ENCODE peak calls at places on chromosomes 3 and 15, in six cellular contexts. B is tibial nerve; O is right atrium auricular region; T is CD4-positive, alpha-beta T cell; Z is adrenal gland; N is prostate gland. W is an unnamed sample. For H3K9me3, the result is how much of the 10 kb centered on the place peaks cover.

GRCh38 chr15:86615816-86616215 is 536.1 kb downstream of the AGBL1 start:
- DNase-seq in B (no peak), O (no peak), T (no peak), Z (no peak), N (no peak), W (no peak)

GRCh38 chr3:150447631-150448465 is 39.8 kb downstream of the TSC22D2 start:
- DNase-seq in B (no peak), O (no peak), T (no peak), Z (no peak), N (no peak), W (no peak)

GRCh38 chr3:17730318-17730967 is 12.0 kb downstream of the TBC1D5 start:
- DNase-seq in B (no peak), O (no peak), T (no peak), Z (no peak), N (no peak), W (no peak)

GRCh38 chr15:58213587-58214360 is 75.6 kb downstream of the AQP9 start:
- DNase-seq in B (no peak), O (no peak), T (no peak), Z (no peak), N (no peak), W (no peak)

GRCh38 chr15:40878785-40879184 is 4.8 kb upstream of the RHOV start:
- DNase-seq in B (no peak), O (no peak), T (no peak), Z (no peak), N (no peak), W (no peak)

GRCh38 chr3:192940129-192940528 is 22.5 kb upstream of the MB21D2 start:
- DNase-seq in B (no peak), O (no peak), T (no peak), Z (no peak), N (no peak), W (no peak)

GRCh38 chr3:38224357-38224756 is 41.3 kb upstream of the SLC22A13 start:
- DNase-seq in B (no peak), O (no peak), T (no peak), Z (no peak), N (no peak), W (no peak)

GRCh38 chr15:55916666-55917409 is 76.6 kb downstream of the NEDD4 start:
- DNase-seq in B (no peak), O (no peak), T (no peak), Z (no peak), N (no peak), W (no peak)

GRCh38 chr15:31487811-31488436 is 161.3 kb downstream of the KLF13 start:
- DNase-seq in B (no peak), O (peak), T (no peak), Z (peak), N (no peak), W (no peak)

GRCh38 chr3:189830401-189830800 is 199.2 kb downstream of the TP63 start:
- DNase-seq in B (no peak), O (no peak), T (no peak), Z (no peak), N (no peak), W (no peak)

GRCh38 chr3:43159496-43160255 is 53.8 kb upstream of the POMGNT2 start:
- DNase-seq in B (no peak), O (no peak), T (no peak), Z (no peak), N (no peak), W (no peak)

GRCh38 chr3:117052356-117052755 is 342.8 kb downstream of the TUSC7 start:
- DNase-seq in B (no peak), O (no peak), T (no peak), Z (no peak), N (no peak), W (no peak)

GRCh38 chr3:79994397-79994796 is 226.6 kb upstream of the ROBO1 start:
- DNase-seq in B (no peak), O (no peak), T (no peak), Z (no peak), N (no peak), W (no peak)

DNA sequence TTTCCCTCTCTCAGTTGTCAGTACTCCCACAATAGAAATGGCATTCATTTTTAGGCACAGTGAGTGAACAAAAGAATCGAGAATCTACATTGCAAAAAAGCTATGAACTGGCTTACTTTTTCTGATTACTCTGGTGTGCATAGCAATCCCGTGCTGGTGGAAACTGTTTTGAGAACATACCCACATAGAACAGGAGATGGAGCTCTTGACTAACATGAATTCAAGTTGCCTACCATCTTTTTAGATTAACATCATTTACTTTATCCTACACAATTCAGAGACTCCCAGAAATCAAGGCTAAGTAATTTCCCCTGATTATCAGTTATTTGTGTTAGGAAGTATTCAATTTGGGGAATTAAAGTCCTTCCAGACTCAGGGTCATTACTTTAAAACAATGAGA is 326.6 kb downstream of the ARPP21 start:
- DNase-seq in B (no peak), O (no peak), T (no peak), Z (no peak), N (no peak), W (no peak)
- TF ChIP-seq CTCF in B (peak), O (peak), T (no peak), Z (peak), N (no peak), W (no peak)

DNA sequence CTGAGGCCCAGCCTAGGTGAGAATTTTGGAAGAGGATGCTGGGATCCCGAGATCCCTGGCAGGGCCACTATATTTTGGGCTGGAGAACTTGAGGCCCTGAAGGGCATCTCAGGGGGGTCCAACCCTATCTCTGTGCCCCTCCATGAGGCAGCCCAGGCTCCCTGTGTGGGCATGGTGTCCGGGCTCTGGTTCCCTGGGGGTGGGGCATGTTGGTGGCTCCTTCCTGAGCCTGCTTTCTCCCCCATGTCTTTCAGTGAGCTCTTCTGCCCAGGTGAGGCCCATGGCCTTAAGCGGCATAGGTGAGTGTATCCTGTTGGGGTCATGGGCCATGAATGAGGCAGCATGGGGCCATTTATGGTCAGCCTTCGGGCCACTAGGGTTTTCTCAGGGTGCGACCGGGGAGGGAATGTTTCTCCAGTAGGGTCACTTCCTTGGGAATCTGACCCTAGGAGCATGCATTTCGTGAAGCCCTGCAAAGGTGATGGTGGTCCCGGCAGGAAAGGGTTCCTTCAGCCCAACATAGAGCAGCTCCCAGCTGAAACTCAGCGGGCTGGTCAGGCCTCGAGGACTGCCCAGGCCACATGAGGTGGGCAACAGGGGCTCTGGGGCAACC is 191.3 kb downstream of the UBE3A start:
- DNase-seq in B (no peak), O (no peak), T (no peak), Z (no peak), N (no peak), W (no peak)
- H3K9me3 ChIP-seq in B (under half), O (under half), T (under half), Z (under half), N (under half), W (under half)

GRCh38 chr15:66066439-66066838 is 187.1 kb downstream of the MEGF11 start:
- DNase-seq in B (no peak), O (no peak), T (no peak), Z (no peak), N (no peak), W (no peak)
- TF ChIP-seq CTCF in B (no peak), O (no peak), T (no peak), Z (no peak), N (no peak), W (no peak)

DNA sequence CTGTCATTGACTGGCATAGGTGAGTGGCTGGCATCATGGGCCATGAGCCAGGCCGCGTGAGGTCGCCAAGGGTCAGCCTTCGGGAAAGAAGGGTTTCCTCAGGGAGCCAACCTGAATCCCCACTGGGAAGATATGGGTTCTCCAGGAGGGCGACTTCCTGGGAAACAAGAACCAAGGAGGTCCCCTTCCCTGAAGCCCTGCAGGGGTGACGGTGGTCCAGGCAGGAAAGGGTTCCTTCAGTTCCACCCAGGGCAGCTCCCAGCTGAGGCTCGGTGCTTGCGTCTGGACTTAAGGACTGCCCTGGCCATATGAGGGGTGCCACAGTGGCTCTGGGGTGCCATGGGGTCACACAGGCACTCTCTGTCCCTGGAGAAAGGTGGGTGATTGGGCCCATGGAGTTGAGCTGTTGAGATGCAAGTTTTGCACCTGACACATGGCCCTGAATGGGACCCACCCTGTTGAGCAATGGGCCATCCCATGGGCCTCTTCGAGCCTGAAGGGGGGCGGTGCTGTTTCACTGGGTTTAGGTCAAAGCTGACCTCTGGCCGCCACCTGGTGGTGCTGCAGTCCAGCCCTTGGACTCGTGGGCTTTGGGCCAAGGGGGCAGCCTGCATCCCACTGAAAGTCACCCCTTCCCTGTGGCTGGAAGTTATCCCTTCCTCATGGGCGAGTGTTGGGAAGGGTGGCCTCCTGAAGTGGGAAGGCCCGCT is 228.1 kb downstream of the SNRPN start:
- DNase-seq in B (no peak), O (peak), T (no peak), Z (no peak), N (no peak), W (peak)
- H3K9me3 ChIP-seq in B (under half), O (under half), T (under half), Z (under half), N (under half), W (under half)

GRCh38 chr3:148162132-148162531 is 535.6 kb upstream of the AGTR1 start:
- DNase-seq in B (no peak), O (no peak), T (no peak), Z (no peak), N (no peak), W (no peak)
- TF ChIP-seq CTCF in B (no peak), O (no peak), T (no peak), Z (no peak), N (no peak), W (no peak)

GRCh38 chr3:144142151-144142855 is 170.7 kb downstream of the DIPK2A start:
- DNase-seq in B (no peak), O (no peak), T (no peak), Z (no peak), N (no peak), W (no peak)
- H3K9me3 ChIP-seq in B (under half), O (under half), T (under half), Z (under half), N (under half), W (under half)

GRCh38 chr3:99637041-99637380 is 1.4 kb upstream of the COL8A1 start:
- DNase-seq in B (no peak), O (no peak), T (no peak), Z (no peak), N (no peak), W (no peak)
- TF ChIP-seq CTCF in B (no peak), O (no peak), T (no peak), Z (no peak), N (no peak), W (no peak)

GRCh38 chr3:169215953-169216352 is 447.6 kb downstream of the MECOM start:
- DNase-seq in B (no peak), O (no peak), T (no peak), Z (no peak), N (no peak), W (no peak)

GRCh38 chr3:169215461-169215860 is 448.1 kb downstream of the MECOM start:
- DNase-seq in B (no peak), O (no peak), T (no peak), Z (no peak), N (no peak), W (no peak)

DNA sequence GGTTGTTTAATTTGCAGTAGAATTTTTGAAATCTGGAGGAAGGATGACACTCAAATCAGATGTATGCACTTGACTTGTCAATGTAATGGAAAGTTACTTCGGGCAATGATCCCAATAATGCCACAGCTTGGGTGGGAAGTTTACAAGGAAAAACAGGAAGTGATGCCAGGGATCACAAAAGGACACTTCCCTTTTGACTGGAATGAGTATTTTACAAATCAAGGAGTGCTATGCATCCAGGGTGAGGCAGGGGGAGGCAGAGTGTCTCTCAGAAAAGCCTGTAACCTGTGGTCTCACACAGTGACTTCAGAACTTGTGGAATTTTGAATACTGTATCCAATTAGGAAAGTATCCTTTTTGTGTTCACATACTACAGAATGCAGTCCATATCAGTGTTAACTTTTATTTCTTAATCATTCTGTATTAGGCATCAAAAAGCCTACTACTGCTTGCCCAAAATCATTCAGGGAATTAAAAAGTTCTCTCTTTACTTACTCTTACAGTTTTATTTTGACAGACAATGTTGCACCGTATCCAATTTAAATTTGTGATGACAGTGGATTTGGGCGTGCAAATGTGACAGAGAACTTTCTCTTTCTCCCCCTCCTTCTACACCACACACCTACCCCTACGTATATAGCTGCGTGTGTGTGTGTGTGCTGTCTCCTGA is 445.1 kb downstream of the MECOM start:
- DNase-seq in B (peak), O (peak), T (no peak), Z (peak), N (peak), W (no peak)
- H3K9me3 ChIP-seq in B (under half), O (under half), T (under half), Z (under half), N (under half), W (under half)

W was measured in Peyer's patch.